ENCODE peak calls at places on chromosomes 12 and 14, in five cellular contexts. B is uterus, J is K562, H is esophagus squamous epithelium, M is tibial nerve. K is an unnamed sample.

GRCh38 chr12:62933871-62934798 is 815 bp downstream of the PPM1H start:
- DNase-seq in B (no peak), J (peak), H (no peak), M (no peak), K (peak)

GRCh38 chr14:55721353-55721752 is 141.3 kb downstream of the KTN1 start:
- DNase-seq in B (no peak), J (no peak), H (no peak), M (no peak), K (no peak)

GRCh38 chr12:1859643-1860042 is 39.3 kb downstream of the LRTM2 start:
- DNase-seq in B (no peak), J (no peak), H (no peak), M (no peak), K (no peak)

GRCh38 chr12:131123817-131124216 is 170.1 kb downstream of the ADGRD1 start:
- DNase-seq in B (no peak), J (no peak), H (no peak), M (no peak), K (peak)

GRCh38 chr12:119691202-119691846 is 23.4 kb downstream of the PRKAB1 start:
- DNase-seq in B (no peak), J (no peak), H (no peak), M (no peak), K (no peak)

GRCh38 chr12:96049096-96049495 is 13.7 kb upstream of the LTA4H start:
- DNase-seq in B (no peak), J (no peak), H (no peak), M (no peak), K (no peak)

GRCh38 chr12:67155863-67156262 is 113.3 kb upstream of the CAND1 start:
- DNase-seq in B (no peak), J (no peak), H (no peak), M (no peak), K (no peak)

GRCh38 chr12:46390881-46391280 is 18.3 kb upstream of the SLC38A2 start:
- DNase-seq in B (no peak), J (no peak), H (no peak), M (no peak), K (no peak)

GRCh38 chr14:37721976-37722659 is 126.7 kb downstream of the TTC6 start:
- DNase-seq in B (no peak), J (no peak), H (no peak), M (no peak), K (no peak)

GRCh38 chr14:70785556-70785955 is 23.8 kb downstream of the MAP3K9 start:
- DNase-seq in B (no peak), J (no peak), H (no peak), M (no peak), K (no peak)

GRCh38 chr12:132559652-132560420 is 50.5 kb downstream of the LRCOL1 start:
- DNase-seq in B (no peak), J (peak), H (no peak), M (no peak), K (peak)

GRCh38 chr14:37230551-37231194 is 32.9 kb downstream of the MIPOL1 start:
- DNase-seq in B (no peak), J (peak), H (no peak), M (peak), K (no peak)

GRCh38 chr14:67533754-67534085 is 630 bp downstream of the PLEKHH1 start:
- DNase-seq in B (no peak), J (no peak), H (no peak), M (no peak), K (no peak)
- TF ChIP-seq POLR2A in B (no peak), J (no peak), H (no peak), M (no peak), K (no peak)

GRCh38 chr14:60732840-60733483 is 1.6 kb upstream of the MNAT1 start:
- DNase-seq in B (no peak), J (no peak), H (no peak), M (no peak), K (no peak)

GRCh38 chr14:60738843-60739508 is 4.4 kb downstream of the MNAT1 start:
- DNase-seq in B (no peak), J (no peak), H (no peak), M (no peak), K (no peak)

GRCh38 chr14:60736494-60736893 is 1.9 kb downstream of the MNAT1 start:
- DNase-seq in B (no peak), J (no peak), H (no peak), M (no peak), K (no peak)

DNA sequence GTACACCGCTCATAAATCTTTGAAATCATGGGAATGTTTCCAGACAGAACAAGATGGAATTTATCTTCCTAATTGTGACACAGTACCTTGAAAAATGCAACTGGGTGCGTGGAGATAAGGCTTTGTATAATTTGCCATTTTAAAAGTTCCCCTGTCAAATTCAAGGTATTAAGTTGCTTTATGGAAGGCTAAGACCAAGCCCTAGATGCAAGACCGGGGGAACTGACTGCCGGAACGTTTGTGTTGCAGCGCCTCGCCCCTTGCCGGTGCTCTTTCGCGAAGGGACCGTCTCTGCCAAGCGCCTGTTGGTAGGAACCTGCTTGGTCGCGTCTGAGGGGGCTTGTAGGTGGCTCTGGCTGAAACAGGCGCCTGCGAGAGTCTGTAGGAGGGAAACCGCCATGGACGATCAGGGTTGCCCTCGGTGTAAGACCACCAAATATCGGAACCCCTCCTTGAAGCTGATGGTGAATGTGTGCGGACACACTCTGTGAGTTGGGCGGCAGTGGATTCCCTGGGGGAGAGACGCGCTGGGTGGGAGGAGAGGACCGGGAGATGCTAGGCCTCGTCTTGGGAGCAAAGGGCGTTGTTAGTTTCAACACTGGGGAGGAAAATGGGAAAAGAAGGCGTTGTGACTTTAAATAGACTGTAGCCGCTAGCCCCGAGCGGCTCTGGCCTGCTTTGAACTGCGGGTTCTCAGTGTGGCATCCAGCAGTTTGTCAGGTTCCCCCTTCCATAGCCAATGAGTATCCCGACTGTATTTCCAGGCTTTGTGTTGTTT is at the start of gene MNAT1:
- DNase-seq in B (peak), J (peak), H (peak), M (peak), K (peak)
- TF ChIP-seq POLR2A in B (peak), J (peak), H (no peak), M (no peak), K (no peak)

GRCh38 chr12:29148958-29149690 is at the start of gene FAR2:
- DNase-seq in B (peak), J (peak), H (no peak), M (no peak), K (peak)
- TF ChIP-seq POLR2A in B (peak), J (peak), H (no peak), M (no peak), K (no peak)

DNA sequence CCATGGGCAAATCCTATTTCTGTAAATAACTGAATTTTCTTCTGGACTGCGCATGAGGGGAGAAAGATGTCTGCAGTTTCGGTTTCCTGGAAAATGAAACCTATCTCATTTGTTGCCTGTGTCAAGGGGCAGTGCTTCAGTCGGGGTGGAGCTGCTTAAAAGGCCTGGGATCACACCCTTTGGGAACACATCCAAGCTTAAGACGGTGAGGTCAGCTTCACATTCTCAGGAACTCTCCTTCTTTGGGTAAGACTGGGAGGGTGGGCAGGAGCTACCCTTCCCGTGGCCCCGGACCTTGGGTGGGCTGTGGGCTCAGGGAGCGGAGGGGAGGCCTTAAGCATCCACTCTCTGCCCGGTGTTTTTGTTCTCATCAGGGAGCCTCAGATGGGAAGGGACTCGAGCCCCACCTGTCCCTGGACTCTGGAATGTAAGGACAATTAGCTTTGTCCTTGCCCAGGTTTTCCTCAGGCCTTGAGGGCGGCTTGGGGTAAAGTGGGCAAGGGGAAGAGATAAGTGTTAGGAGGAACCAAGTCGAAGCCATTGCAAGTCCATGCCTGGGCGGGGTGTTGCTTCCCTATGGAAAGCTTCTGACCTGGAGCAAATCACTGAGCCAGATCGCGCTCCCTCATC is at the start of gene IFI27:
- DNase-seq in B (peak), J (peak), H (no peak), M (peak), K (peak)
- TF ChIP-seq POLR2A in B (peak), J (no peak), H (no peak), M (peak), K (no peak)

DNA sequence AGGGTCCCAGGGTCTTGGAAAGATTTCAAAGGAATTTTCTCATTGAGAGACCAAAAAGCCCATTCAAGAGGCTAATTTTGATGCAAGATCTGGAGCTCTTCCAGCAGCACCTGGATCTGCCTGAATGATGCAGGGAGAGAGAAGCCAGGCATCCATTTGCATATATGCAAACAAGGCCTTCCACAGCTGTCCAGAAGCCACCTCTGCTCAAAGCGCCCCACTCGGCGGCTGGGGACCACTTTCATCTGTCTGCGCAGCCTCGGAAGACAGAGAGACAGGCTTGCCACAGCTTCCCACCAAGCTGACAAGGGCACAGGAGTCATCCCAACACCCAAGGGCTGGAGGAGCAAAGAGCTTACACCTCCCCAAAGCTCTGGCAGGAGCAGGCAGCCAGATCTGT is 295.6 kb downstream of the DPF3 start:
- DNase-seq in B (no peak), J (no peak), H (no peak), M (no peak), K (no peak)
- TF ChIP-seq POLR2A in B (no peak), J (no peak), H (no peak), M (no peak), K (no peak)

GRCh38 chr12:106303202-106303820 is 778 bp downstream of the TCP11L2 start:
- DNase-seq in B (peak), J (peak), H (peak), M (peak), K (peak)
- TF ChIP-seq POLR2A in B (peak), J (no peak), H (no peak), M (no peak), K (peak)

GRCh38 chr12:6575648-6576047 is 7.6 kb upstream of the NOP2 start:
- DNase-seq in B (no peak), J (no peak), H (no peak), M (no peak), K (no peak)
- TF ChIP-seq POLR2A in B (no peak), J (peak), H (no peak), M (no peak), K (no peak)

GRCh38 chr12:85530486-85530885 is 250.5 kb downstream of the ALX1 start:
- DNase-seq in B (no peak), J (no peak), H (no peak), M (no peak), K (no peak)

GRCh38 chr12:85529896-85530295 is 249.9 kb downstream of the ALX1 start:
- DNase-seq in B (no peak), J (no peak), H (no peak), M (no peak), K (no peak)

GRCh38 chr12:85531345-85531744 is 251.3 kb downstream of the ALX1 start:
- DNase-seq in B (no peak), J (no peak), H (no peak), M (no peak), K (no peak)

GRCh38 chr12:85527192-85527591 is 247.2 kb downstream of the ALX1 start:
- DNase-seq in B (no peak), J (no peak), H (no peak), M (no peak), K (no peak)
- TF ChIP-seq POLR2A in B (no peak), J (no peak), H (no peak), M (no peak), K (no peak)

GRCh38 chr12:50401383-50402155 is 884 bp downstream of the LARP4 start:
- DNase-seq in B (peak), J (no peak), H (no peak), M (peak), K (peak)
- TF ChIP-seq POLR2A in B (no peak), J (no peak), H (no peak), M (peak), K (peak)